ENCODE peak calls at places on chromosomes 1 and 21, in nine cellular contexts. C is right lobe of liver; U is cardiac muscle cell; I is psoas muscle; G is A549; X is naive thymus-derived CD4-positive, alpha-beta T cell; B is CD8-positive, alpha-beta memory T cell; F is endothelial cell of umbilical vein; Y is hepatocyte. K is an unnamed sample. For H3K4me1, the result is how much of the 10 kb centered on the place peaks cover.

GRCh38 chr1:228955691-228956090 is 220.4 kb downstream of the RHOU start:
- DNase-seq in B (no peak), G (no peak), I (no peak), U (no peak), F (no peak), Y (peak), C (no peak), X (no peak), K (no peak)

GRCh38 chr1:210233216-210233494 is 559 bp downstream of the SERTAD4 start:
- DNase-seq in Y (peak), I (no peak), U (peak), F (peak), X (no peak), B (no peak), C (no peak), G (no peak), K (no peak)

GRCh38 chr1:156163712-156164464 is 10.5 kb downstream of the SEMA4A start:
- DNase-seq in X (no peak), I (no peak), Y (no peak), U (no peak), C (peak), G (no peak), F (no peak), B (no peak), K (no peak)

GRCh38 chr21:41660748-41661147 is 106.1 kb downstream of the RIPK4 start:
- DNase-seq in I (no peak), C (no peak), B (no peak), G (no peak), X (no peak), Y (no peak), U (no peak), F (no peak), K (peak)

GRCh38 chr1:117412472-117412871 is 45.2 kb downstream of the MAN1A2 start:
- DNase-seq in F (no peak), G (no peak), X (no peak), B (no peak), Y (no peak), U (no peak), C (no peak), I (no peak), K (no peak)

GRCh38 chr1:85628791-85629531 is 48.4 kb downstream of the CCN1 start:
- DNase-seq in U (no peak), I (peak), G (peak), F (peak), X (no peak), C (peak), Y (peak), B (no peak), K (no peak)

GRCh38 chr1:177631770-177632169 is 338.1 kb downstream of the SEC16B start:
- DNase-seq in I (no peak), U (no peak), B (no peak), C (no peak), F (no peak), X (no peak), G (no peak), Y (no peak), K (no peak)

GRCh38 chr1:219580019-219580676 is 32.8 kb downstream of the ZC3H11B start:
- DNase-seq in I (no peak), C (no peak), F (no peak), Y (no peak), B (no peak), X (no peak), U (no peak), G (no peak), K (no peak)

GRCh38 chr1:50246869-50247268 is 138.1 kb downstream of the ELAVL4 start:
- DNase-seq in U (no peak), G (no peak), X (no peak), Y (no peak), F (no peak), C (no peak), B (no peak), I (no peak), K (no peak)

GRCh38 chr1:19444399-19445021 is 40.8 kb downstream of the CAPZB start:
- DNase-seq in B (no peak), Y (no peak), C (no peak), X (no peak), G (no peak), U (no peak), F (no peak), I (no peak), K (no peak)

GRCh38 chr1:118984990-118985608 is 3.0 kb downstream of the TBX15 start:
- DNase-seq in G (no peak), C (no peak), U (no peak), Y (no peak), B (no peak), X (no peak), F (no peak), I (no peak), K (no peak)

GRCh38 chr1:184583837-184584236 is 170.8 kb downstream of the EDEM3 start:
- DNase-seq in X (no peak), Y (no peak), C (no peak), F (no peak), B (no peak), I (no peak), G (no peak), U (peak), K (no peak)

GRCh38 chr1:211577277-211577825 is 1.6 kb downstream of the SLC30A1 start:
- DNase-seq in X (no peak), F (no peak), C (no peak), I (no peak), U (no peak), G (no peak), B (no peak), Y (no peak), K (no peak)

GRCh38 chr1:163974120-163974519 is 584.9 kb upstream of the PBX1 start:
- DNase-seq in I (no peak), U (no peak), C (no peak), G (no peak), X (no peak), F (no peak), B (no peak), Y (no peak), K (no peak)

GRCh38 chr1:107940178-107940577 is 24.8 kb downstream of the VAV3 start:
- DNase-seq in Y (no peak), C (no peak), X (no peak), B (no peak), U (no peak), F (no peak), I (no peak), G (no peak), K (no peak)

GRCh38 chr1:107939256-107939655 is 25.7 kb downstream of the VAV3 start:
- DNase-seq in I (no peak), F (no peak), G (no peak), U (peak), Y (no peak), B (no peak), X (no peak), C (no peak), K (no peak)

GRCh38 chr1:107943694-107944093 is 21.3 kb downstream of the VAV3 start:
- DNase-seq in I (no peak), C (no peak), X (no peak), F (no peak), Y (no peak), U (no peak), G (no peak), B (no peak), K (no peak)

GRCh38 chr1:107941123-107941522 is 23.9 kb downstream of the VAV3 start:
- DNase-seq in C (no peak), Y (no peak), U (no peak), I (no peak), F (no peak), B (no peak), X (no peak), G (no peak), K (no peak)

DNA sequence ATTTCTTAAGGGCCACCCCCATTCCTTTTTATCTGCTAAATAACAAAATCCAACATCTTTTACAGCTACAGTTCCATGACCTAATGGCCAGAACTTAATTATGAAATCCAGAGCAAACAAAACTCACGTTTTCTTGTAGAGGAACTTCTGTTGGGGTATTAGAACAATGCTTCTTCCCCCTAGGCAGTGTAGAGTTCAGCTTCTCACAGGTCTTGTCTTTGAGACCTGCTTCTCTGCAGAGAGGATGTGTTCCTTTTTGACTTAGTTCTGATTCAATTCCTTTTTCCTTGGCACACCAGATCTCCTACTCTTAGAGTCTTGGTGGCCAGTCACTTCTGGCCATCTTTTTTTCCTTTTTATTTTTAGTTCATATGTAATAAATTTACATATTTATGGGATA is 22.2 kb downstream of the VAV3 start:
- DNase-seq in G (no peak), B (no peak), Y (no peak), C (no peak), I (no peak), F (no peak), X (no peak), U (no peak), K (no peak)
- H3K4me3 ChIP-seq in G (no peak), B (no peak), Y (no peak), C (no peak), I (no peak), F (no peak), X (no peak), U (no peak), K (no peak)

GRCh38 chr1:43861985-43862735 is 71.4 kb upstream of the ARTN start:
- DNase-seq in C (no peak), X (no peak), U (peak), I (no peak), Y (no peak), B (no peak), G (no peak), F (no peak), K (no peak)

GRCh38 chr1:43864111-43865045 is 69.2 kb upstream of the ARTN start:
- DNase-seq in I (no peak), F (no peak), B (no peak), X (no peak), C (no peak), U (no peak), G (no peak), Y (no peak), K (no peak)

GRCh38 chr1:43867946-43868740 is 65.5 kb upstream of the ARTN start:
- DNase-seq in G (no peak), Y (no peak), B (no peak), I (no peak), X (no peak), F (no peak), U (no peak), C (no peak), K (no peak)

GRCh38 chr1:43868741-43869067 is 64.9 kb upstream of the ARTN start:
- DNase-seq in Y (peak), F (peak), C (no peak), X (no peak), I (no peak), G (no peak), B (no peak), U (peak), K (no peak)

DNA sequence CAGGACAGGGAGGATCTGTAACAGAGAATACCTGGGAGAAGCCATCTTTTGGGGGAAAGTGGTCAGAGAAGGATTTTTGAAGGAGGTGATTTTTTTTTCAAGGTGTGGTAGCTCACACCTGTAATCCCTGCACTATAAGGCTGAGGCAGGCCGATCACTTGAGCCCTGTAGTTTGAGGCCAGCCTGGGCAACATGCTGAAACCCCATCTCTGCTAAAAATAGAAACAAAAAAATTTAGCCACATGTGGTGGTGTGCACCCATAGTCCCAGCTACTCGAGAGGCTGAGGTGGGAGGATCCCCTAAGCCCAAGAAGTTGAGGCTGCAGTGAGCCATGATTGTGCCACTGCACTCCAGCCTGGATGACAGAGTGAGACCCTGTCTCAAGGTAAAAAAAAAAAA is 67.4 kb upstream of the ARTN start:
- DNase-seq in F (no peak), Y (no peak), G (no peak), C (no peak), U (no peak), I (no peak), X (no peak), B (no peak), K (no peak)
- H3K4me1 ChIP-seq in F (under half), Y (under half), G (under half), C (under half), U (under half), I (half or more), X (under half), B (under half), K (under half)

GRCh38 chr1:1005774-1006304 is 5.9 kb upstream of the HES4 start:
- DNase-seq in I (peak), U (no peak), C (peak), B (no peak), Y (no peak), F (no peak), G (no peak), X (no peak), K (peak)

GRCh38 chr1:1003618-1004419 is 3.9 kb upstream of the HES4 start:
- DNase-seq in F (no peak), I (no peak), U (no peak), X (no peak), B (no peak), Y (peak), G (no peak), C (no peak), K (peak)

GRCh38 chr1:1004420-1004779 is 4.5 kb upstream of the HES4 start:
- DNase-seq in B (no peak), X (no peak), U (no peak), F (no peak), C (no peak), Y (no peak), I (no peak), G (no peak), K (no peak)

GRCh38 chr1:1004780-1005697 is 5.1 kb upstream of the HES4 start:
- DNase-seq in U (peak), X (no peak), F (peak), C (peak), G (no peak), I (peak), B (no peak), Y (peak), K (no peak)

DNA sequence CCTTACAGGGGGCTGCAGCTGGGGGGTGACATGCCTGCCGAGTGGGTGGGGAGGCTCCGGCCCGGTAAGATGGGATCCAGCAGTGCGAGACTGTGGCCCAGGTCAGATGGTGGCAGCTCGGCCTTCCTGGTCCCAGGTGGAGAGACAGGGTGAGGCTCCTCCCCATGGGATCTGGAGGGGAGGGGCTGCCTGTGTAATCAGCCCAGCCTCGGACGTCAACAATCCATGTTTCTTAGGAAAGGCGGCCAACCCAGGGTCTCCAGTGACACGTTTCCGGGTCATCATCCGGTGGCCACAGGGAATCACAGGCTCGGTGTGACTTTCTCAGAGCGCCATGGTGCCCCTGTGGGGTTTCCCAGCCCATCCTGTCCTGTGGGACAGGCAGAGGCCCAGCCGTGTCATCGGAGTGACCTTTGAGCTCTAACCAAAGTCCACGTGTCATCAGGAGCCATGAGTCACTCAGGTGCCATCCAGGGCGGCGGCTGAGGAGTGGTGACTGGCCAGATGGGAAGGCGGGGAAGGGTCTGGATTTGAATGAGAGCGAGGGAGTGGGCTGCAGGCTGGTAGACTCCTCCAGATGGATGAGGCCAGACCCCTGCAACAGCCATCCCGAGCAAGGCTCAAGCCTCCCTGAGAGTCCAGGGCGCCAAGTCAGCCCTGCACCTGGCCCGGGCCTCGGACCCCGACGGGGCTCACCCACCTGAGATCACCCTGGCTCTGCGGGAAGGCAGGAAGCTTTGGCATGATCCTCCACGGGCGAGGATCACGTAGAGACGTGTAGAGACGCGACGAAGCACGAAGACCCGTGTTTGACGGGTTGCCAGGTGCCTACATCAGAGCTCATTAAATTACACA is 6.6 kb upstream of the HES4 start:
- DNase-seq in B (no peak), G (no peak), X (no peak), I (no peak), F (no peak), Y (peak), U (no peak), C (peak), K (peak)
- H3K4me3 ChIP-seq in B (no peak), G (no peak), X (no peak), I (no peak), F (no peak), Y (no peak), U (no peak), C (peak), K (no peak)

GRCh38 chr1:23727362-23727811 is 15.9 kb upstream of the ELOA start:
- DNase-seq in F (no peak), Y (peak), C (peak), I (peak), X (no peak), G (peak), U (no peak), B (no peak), K (peak)
- H3K4me1 ChIP-seq in F (under half), Y (under half), C (under half), I (under half), X (under half), G (under half), U (under half), B (under half), K (under half)

DNA sequence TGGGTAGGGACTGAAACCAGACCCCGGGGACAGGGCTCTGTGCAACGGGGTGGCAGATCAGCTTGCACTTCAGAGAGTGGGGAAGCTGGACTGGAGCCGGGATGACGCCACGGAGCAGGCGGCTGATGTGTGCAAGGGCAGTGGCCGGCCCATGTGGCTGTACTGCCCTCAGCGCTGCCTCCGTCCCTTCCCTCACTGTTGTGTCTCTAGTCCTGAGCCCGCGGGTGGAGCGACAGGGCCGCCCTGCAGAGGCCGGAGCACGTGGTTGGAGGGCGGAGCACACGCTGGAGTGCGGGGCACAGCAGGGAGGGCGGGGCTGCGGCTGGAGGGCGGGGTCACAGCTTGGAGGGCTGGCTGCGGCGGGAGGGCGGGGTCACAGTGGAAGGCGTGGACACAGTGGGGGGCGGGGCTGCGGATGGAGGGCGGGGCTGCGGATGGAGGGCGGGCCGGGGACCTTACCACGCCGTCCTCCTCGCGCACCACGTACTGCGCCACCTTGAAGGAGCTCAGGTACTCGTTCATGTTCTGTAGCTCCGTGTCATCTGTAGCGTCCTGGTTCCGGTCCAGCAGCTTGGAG is 52.4 kb downstream of the CHD5 start:
- DNase-seq in F (peak), Y (peak), X (peak), C (peak), B (peak), I (peak), U (peak), G (peak), K (peak)
- H3K4me3 ChIP-seq in F (no peak), Y (no peak), X (no peak), C (no peak), B (no peak), I (peak), U (no peak), G (no peak), K (no peak)

GRCh38 chr1:179029293-179029692 is 3.6 kb downstream of the FAM20B start:
- DNase-seq in C (no peak), X (no peak), G (no peak), Y (no peak), I (no peak), F (no peak), B (no peak), U (no peak), K (no peak)
- H3K4me1 ChIP-seq in C (under half), X (under half), G (half or more), Y (under half), I (half or more), F (under half), B (under half), U (under half), K (half or more)

DNA sequence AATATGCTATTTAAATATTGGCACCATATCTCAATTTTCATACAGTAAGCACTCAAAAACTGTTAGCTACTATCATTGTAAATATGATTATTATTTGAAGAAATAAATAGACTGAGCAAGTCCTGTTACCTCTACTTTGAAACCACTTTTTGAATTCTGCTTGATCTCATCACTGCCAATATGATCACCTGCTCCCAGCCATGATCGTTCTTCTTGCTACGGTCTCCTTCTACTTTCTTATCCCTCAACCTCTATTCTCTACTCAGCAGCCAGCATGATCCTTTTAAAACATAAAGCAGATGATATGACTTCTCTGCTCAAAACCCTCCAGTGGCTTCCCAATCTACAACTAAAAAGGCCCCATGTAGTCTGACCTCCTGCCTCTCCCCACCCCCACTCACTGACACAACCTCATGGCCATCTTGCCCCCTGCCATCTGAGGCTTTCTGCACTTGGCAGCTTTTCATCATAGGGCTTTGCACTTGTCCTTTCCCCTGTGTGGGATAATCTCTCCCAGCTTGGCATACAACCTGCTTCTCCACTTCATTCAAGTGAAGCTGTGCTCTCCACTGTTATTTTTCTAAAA is 27.2 kb downstream of the CD34 start:
- DNase-seq in Y (no peak), F (no peak), I (no peak), X (no peak), C (no peak), G (no peak), B (no peak), U (no peak), K (no peak)
- H3K4me3 ChIP-seq in Y (no peak), F (no peak), I (no peak), X (peak), C (no peak), G (no peak), B (peak), U (no peak), K (no peak)

K was measured in spleen.